ENCODE peak calls at places on chromosomes 12 and 14, in five cellular contexts. H, G, C, U and L are unnamed samples.

GRCh38 chr14:34409721-34410120 is 52.3 kb downstream of the SPTSSA start:
- DNase-seq in H (no peak), G (no peak), C (no peak), U (no peak), L (no peak)

GRCh38 chr14:75196468-75196867 is 20.1 kb upstream of the TMED10 start:
- DNase-seq in H (no peak), G (no peak), C (no peak), U (no peak), L (no peak)

GRCh38 chr14:26966942-26967341 is 369.1 kb upstream of the NOVA1 start:
- DNase-seq in H (peak), G (no peak), C (no peak), U (no peak), L (no peak)

GRCh38 chr12:90741611-90742010 is 213.4 kb downstream of the CCER1 start:
- DNase-seq in H (no peak), G (no peak), C (no peak), U (no peak), L (no peak)

GRCh38 chr12:127081058-127081457 is 1185.9 kb upstream of the TMEM132C start:
- DNase-seq in H (no peak), G (no peak), C (no peak), U (no peak), L (no peak)

GRCh38 chr12:96211989-96212388 is 17.8 kb downstream of the ELK3 start:
- DNase-seq in H (no peak), G (no peak), C (no peak), U (no peak), L (no peak)

GRCh38 chr14:75217508-75218206 is 41.2 kb upstream of the TMED10 start:
- DNase-seq in H (no peak), G (peak), C (no peak), U (no peak), L (no peak)

GRCh38 chr12:3627336-3627735 is 125.6 kb downstream of the CRACR2A start:
- DNase-seq in H (no peak), G (no peak), C (no peak), U (no peak), L (no peak)

GRCh38 chr14:54715244-54715643 is 148.3 kb downstream of the SAMD4A start:
- DNase-seq in H (no peak), G (peak), C (no peak), U (no peak), L (no peak)

GRCh38 chr12:54680374-54680773 is 32.2 kb upstream of the DCD start:
- DNase-seq in H (peak), G (peak), C (peak), U (no peak), L (peak)

GRCh38 chr14:32470161-32470705 is 141.1 kb downstream of the AKAP6 start:
- DNase-seq in H (no peak), G (peak), C (no peak), U (no peak), L (no peak)

GRCh38 chr12:113305281-113305856 is 29.5 kb downstream of the SLC8B1 start:
- DNase-seq in H (no peak), G (no peak), C (no peak), U (no peak), L (no peak)

GRCh38 chr14:21703357-21704339 is 30.0 kb upstream of the OR4E1 start:
- DNase-seq in H (no peak), G (no peak), C (no peak), U (no peak), L (no peak)

GRCh38 chr12:121026274-121027045 is 10.2 kb upstream of the C12orf43 start:
- DNase-seq in H (no peak), G (no peak), C (peak), U (no peak), L (peak)

GRCh38 chr12:106223485-106224391 is 24.1 kb downstream of the CKAP4 start:
- DNase-seq in H (peak), G (peak), C (peak), U (no peak), L (peak)

GRCh38 chr14:86196476-86196875 is 666.5 kb downstream of the FLRT2 start:
- DNase-seq in H (no peak), G (peak), C (no peak), U (no peak), L (no peak)

GRCh38 chr14:94631536-94632304 is 19.5 kb downstream of the SERPINA3 start:
- DNase-seq in H (no peak), G (no peak), C (no peak), U (no peak), L (no peak)

GRCh38 chr12:107296681-107297086 is 203.3 kb upstream of the CRY1 start:
- DNase-seq in H (peak), G (no peak), C (no peak), U (no peak), L (no peak)

GRCh38 chr14:103374121-103374520 is 11.1 kb upstream of the MARK3 start:
- DNase-seq in H (no peak), G (no peak), C (peak), U (no peak), L (no peak)

GRCh38 chr14:102516531-102517411 is 7.2 kb upstream of the ANKRD9 start:
- DNase-seq in H (peak), G (no peak), C (peak), U (no peak), L (peak)

GRCh38 chr12:42145552-42146215 is 1.0 kb upstream of the GXYLT1 start:
- DNase-seq in H (peak), G (peak), C (no peak), U (no peak), L (peak)

GRCh38 chr14:100558966-100559365 is 28.3 kb downstream of the BEGAIN start:
- DNase-seq in H (no peak), G (no peak), C (no peak), U (no peak), L (no peak)

GRCh38 chr12:120972870-120973543 is 5.3 kb upstream of the HNF1A start:
- DNase-seq in H (no peak), G (no peak), C (no peak), U (no peak), L (no peak)

GRCh38 chr12:108701779-108702435 is 29.4 kb downstream of the CORO1C start:
- DNase-seq in H (no peak), G (peak), C (no peak), U (no peak), L (no peak)

GRCh38 chr14:36167431-36167830 is 9.1 kb downstream of the PTCSC3 start:
- DNase-seq in H (no peak), G (no peak), C (no peak), U (no peak), L (no peak)

GRCh38 chr12:66589095-66589494 is 89.8 kb downstream of the GRIP1 start:
- DNase-seq in H (no peak), G (no peak), C (no peak), U (no peak), L (no peak)

GRCh38 chr14:90426031-90426540 is 29.3 kb downstream of the CALM1 start:
- DNase-seq in H (no peak), G (no peak), C (no peak), U (no peak), L (no peak)

GRCh38 chr12:131445184-131445974 is 265.5 kb upstream of the SFSWAP start:
- DNase-seq in H (no peak), G (no peak), C (no peak), U (no peak), L (no peak)

GRCh38 chr12:113208041-113208934 is 13.0 kb upstream of the TPCN1 start:
- DNase-seq in H (no peak), G (peak), C (no peak), U (peak), L (no peak)

GRCh38 chr12:83802011-83802410 is 1110.6 kb downstream of the SLC6A15 start:
- DNase-seq in H (no peak), G (no peak), C (peak), U (no peak), L (no peak)

GRCh38 chr12:121217761-121218160 is 7.8 kb downstream of the P2RX4 start:
- DNase-seq in H (no peak), G (no peak), C (no peak), U (no peak), L (no peak)

GRCh38 chr14:27730204-27730603 is 1036.4 kb upstream of the FOXG1 start:
- DNase-seq in H (no peak), G (no peak), C (no peak), U (no peak), L (no peak)

GRCh38 chr14:68293404-68293803 is 473.8 kb downstream of the RAD51B start:
- DNase-seq in H (no peak), G (no peak), C (no peak), U (no peak), L (no peak)
- TF ChIP-seq RCOR1 in H (no peak), G (no peak), C (no peak), U (no peak), L (no peak)

DNA sequence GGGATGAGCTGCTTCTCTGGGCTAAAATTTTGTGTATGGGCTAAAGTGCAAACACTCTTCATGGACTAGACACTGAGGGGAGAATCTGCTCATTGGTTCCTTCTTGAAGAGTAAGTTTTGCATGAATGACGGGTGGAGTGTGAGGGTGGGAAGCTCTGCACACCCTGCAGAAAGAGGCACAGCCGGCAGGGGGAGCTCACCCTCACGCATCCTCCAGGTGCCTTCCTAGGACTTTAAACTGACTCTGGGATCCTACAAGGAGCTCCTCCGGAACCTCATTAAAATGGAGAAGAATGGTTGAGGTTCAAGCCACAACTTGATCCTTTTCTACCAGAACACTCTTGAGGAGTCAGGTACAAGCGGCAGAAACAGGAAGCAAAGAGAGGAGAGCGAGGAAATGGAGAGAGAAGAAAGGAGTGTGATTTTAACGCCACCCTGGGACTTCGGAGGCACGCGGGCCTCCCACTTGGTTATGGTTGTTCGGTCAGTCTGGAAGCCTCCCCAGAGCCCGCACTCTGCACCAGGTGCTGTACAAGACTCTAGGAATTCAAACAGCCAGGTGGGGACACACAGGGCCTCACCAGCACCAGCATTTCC is 87.5 kb downstream of the SETD3 start:
- DNase-seq in H (peak), G (peak), C (peak), U (no peak), L (peak)
- TF ChIP-seq RCOR1 in H (no peak), G (no peak), C (no peak), U (no peak), L (no peak)

GRCh38 chr12:88579941-88580871 is at the start of gene KITLG:
- DNase-seq in H (peak), G (peak), C (peak), U (no peak), L (peak)
- TF ChIP-seq RCOR1 in H (no peak), G (no peak), C (peak), U (no peak), L (no peak)

DNA sequence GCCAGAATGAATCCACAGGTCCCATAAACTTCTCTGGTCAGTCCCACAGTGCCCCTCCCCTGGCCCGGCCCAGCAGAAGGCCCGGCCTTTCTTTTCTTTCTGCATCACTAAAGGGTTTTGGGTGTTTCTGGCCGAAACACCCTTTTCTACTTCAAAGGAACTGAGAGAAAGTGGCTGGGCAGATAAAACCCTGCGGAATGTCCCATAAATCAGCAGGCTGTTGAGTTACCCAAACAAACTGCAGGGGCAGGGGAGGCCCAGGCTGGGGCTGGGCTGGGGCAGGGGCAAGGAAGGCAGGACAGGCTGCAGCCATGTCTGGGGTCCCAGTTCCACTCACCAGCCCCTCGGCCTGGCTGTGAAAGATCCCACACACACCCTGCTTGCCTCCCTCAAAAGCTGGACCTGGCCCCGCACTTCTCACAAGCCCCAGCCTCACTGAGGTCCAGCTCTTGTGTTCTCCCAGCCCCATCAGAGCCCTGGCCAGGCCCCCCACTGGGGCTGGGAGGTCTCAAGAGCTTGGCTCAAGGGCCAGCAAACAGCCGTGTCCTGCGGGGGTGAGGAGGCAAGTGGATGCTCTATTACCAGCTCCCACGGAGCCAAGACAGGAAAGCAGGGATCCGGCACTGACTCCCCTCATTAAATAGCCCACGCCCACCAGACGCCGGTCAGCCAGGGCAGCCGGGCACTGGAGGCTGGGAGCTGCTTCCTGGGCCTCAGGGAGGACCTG is 41.9 kb downstream of the CCNK start:
- DNase-seq in H (no peak), G (peak), C (no peak), U (no peak), L (no peak)
- TF ChIP-seq RCOR1 in H (no peak), G (no peak), C (no peak), U (no peak), L (no peak)

GRCh38 chr12:93092559-93092945 is 163.5 kb upstream of the EEA1 start:
- DNase-seq in H (no peak), G (no peak), C (no peak), U (no peak), L (no peak)

GRCh38 chr12:93087836-93088610 is 158.9 kb upstream of the EEA1 start:
- DNase-seq in H (no peak), G (no peak), C (no peak), U (no peak), L (no peak)

GRCh38 chr12:93090768-93091172 is 161.7 kb upstream of the EEA1 start:
- DNase-seq in H (peak), G (peak), C (no peak), U (no peak), L (no peak)

GRCh38 chr12:93091851-93092558 is 162.9 kb upstream of the EEA1 start:
- DNase-seq in H (no peak), G (no peak), C (no peak), U (no peak), L (no peak)

GRCh38 chr12:93089805-93090569 is 160.9 kb upstream of the EEA1 start:
- DNase-seq in H (peak), G (peak), C (no peak), U (no peak), L (peak)
- TF ChIP-seq RCOR1 in H (no peak), G (peak), C (no peak), U (no peak), L (no peak)

GRCh38 chr12:65113621-65114035 is 7.5 kb downstream of the WIF1 start:
- DNase-seq in H (no peak), G (no peak), C (no peak), U (no peak), L (no peak)
- TF ChIP-seq RCOR1 in H (no peak), G (no peak), C (no peak), U (no peak), L (no peak)

GRCh38 chr14:55845963-55846851 is 266.2 kb downstream of the KTN1 start:
- DNase-seq in H (no peak), G (no peak), C (no peak), U (no peak), L (peak)

GRCh38 chr14:55849833-55850232 is 268.4 kb upstream of the PELI2 start:
- DNase-seq in H (no peak), G (no peak), C (no peak), U (no peak), L (no peak)

GRCh38 chr14:55848964-55849363 is 269.0 kb downstream of the KTN1 start:
- DNase-seq in H (no peak), G (no peak), C (no peak), U (no peak), L (no peak)

GRCh38 chr14:55847766-55848165 is 267.8 kb downstream of the KTN1 start:
- DNase-seq in H (no peak), G (peak), C (no peak), U (no peak), L (no peak)

GRCh38 chr14:55846852-55847471 is 267.0 kb downstream of the KTN1 start:
- DNase-seq in H (no peak), G (peak), C (no peak), U (no peak), L (no peak)
- TF ChIP-seq RCOR1 in H (no peak), G (no peak), C (no peak), U (no peak), L (no peak)

GRCh38 chr12:26939192-26939832 is 1.0 kb downstream of the FGFR1OP2 start:
- DNase-seq in H (no peak), G (peak), C (no peak), U (peak), L (no peak)
- TF ChIP-seq RCOR1 in H (no peak), G (no peak), C (no peak), U (no peak), L (no peak)

GRCh38 chr12:27085654-27086053 is 3.3 kb upstream of the C12orf71 start:
- DNase-seq in H (no peak), G (no peak), C (no peak), U (no peak), L (no peak)

GRCh38 chr12:27081668-27082091 is 698 bp downstream of the C12orf71 start:
- DNase-seq in H (peak), G (peak), C (no peak), U (no peak), L (peak)

DNA sequence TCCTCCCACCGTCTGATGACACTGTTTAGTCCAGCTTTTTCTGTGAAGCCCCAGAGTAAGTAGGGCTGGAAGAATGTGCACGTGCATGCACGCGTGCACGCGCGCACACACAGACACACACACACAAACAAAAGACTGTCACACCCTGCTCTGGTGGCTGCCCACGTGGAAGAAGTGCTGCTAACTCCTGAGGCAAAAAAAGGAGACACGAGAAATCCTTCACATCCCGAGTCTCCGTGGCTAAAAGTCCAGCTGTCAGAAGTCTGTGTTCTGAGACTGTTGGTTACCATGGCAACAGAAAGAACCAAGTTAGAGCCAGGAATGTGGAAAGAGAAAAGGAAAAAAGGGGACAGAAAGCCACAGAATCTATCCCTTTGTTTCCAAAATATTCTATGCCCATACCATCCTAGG is 1.5 kb upstream of the C12orf71 start:
- DNase-seq in H (no peak), G (peak), C (no peak), U (no peak), L (no peak)
- TF ChIP-seq RCOR1 in H (no peak), G (no peak), C (no peak), U (no peak), L (no peak)